ENCODE peak calls at places on chromosomes 12 and 14, in nine cellular contexts. V, Z, D, X, C, I, P, U and E are unnamed samples.

GRCh38 chr14:56554301-56554700 is 25.3 kb upstream of the TMEM260 start:
- DNase-seq in V (no peak), Z (no peak), D (no peak), X (no peak), C (no peak), I (no peak), P (no peak), U (no peak), E (no peak)

GRCh38 chr14:36057452-36058142 is 118.9 kb downstream of the PTCSC3 start:
- DNase-seq in V (no peak), Z (peak), D (no peak), X (no peak), C (peak), I (no peak), P (no peak), U (peak), E (no peak)

GRCh38 chr14:100168515-100168914 is 9.1 kb upstream of the DEGS2 start:
- DNase-seq in V (no peak), Z (no peak), D (no peak), X (no peak), C (no peak), I (no peak), P (no peak), U (no peak), E (no peak)

GRCh38 chr12:47745485-47746041 is 13.1 kb downstream of the RAPGEF3 start:
- DNase-seq in V (no peak), Z (no peak), D (no peak), X (no peak), C (no peak), I (no peak), P (no peak), U (no peak), E (no peak)

GRCh38 chr14:59728294-59728693 is 142.3 kb downstream of the RTN1 start:
- DNase-seq in V (no peak), Z (no peak), D (no peak), X (no peak), C (no peak), I (no peak), P (no peak), U (no peak), E (no peak)

GRCh38 chr14:38137005-38137404 is 70.7 kb upstream of the SSTR1 start:
- DNase-seq in V (no peak), Z (no peak), D (no peak), X (no peak), C (no peak), I (peak), P (no peak), U (no peak), E (peak)

GRCh38 chr12:94172031-94172430 is 23.7 kb downstream of the PLXNC1 start:
- DNase-seq in V (peak), Z (no peak), D (no peak), X (no peak), C (peak), I (peak), P (peak), U (peak), E (no peak)

GRCh38 chr12:59646636-59647035 is 50.8 kb downstream of the SLC16A7 start:
- DNase-seq in V (no peak), Z (no peak), D (no peak), X (no peak), C (no peak), I (peak), P (no peak), U (no peak), E (no peak)

GRCh38 chr14:74620497-74620921 is 8.5 kb upstream of the LTBP2 start:
- DNase-seq in V (no peak), Z (peak), D (peak), X (no peak), C (peak), I (peak), P (no peak), U (peak), E (no peak)

GRCh38 chr12:13125996-13126395 is 22.5 kb upstream of the GSG1 start:
- DNase-seq in V (no peak), Z (no peak), D (no peak), X (no peak), C (no peak), I (no peak), P (no peak), U (no peak), E (no peak)
- H3K27ac ChIP-seq in V (no peak), Z (no peak), D (peak), X (no peak), C (no peak), I (no peak), P (no peak), U (no peak), E (no peak)

DNA sequence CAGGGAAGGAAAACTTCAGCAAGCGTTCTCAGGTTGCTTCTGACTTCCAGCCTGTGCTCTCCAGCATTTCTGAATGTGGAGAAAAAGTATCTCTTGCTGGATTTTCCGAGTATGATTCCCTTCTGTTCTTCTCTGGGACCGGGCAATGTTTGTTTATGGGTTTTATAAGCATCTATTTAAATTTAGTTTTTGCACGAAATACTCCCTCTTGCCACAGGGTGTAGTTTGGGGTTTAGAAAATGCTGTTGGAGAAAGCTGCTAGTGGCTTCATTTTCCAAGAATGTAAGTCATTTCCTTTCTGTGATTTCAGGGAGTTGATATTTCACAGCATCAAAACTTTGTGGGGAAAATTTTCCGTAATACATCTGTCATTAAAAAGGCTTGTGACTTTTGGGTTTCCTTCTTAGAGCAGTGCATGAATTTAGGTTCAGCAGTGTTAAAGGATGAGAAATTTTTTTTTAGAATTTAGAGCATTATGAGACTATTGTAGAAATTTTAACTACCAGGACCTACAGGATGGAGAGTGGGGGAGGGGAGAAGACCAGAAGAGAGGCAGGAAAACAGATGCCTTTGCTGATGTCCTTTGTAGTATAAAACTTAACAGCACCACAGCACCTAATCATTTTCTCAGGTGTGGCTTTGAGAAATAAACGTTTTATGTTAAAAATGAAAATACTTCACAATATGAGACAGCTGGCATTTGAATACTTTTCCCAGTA is 1.5 kb downstream of the FRMD6 start:
- DNase-seq in V (peak), Z (no peak), D (peak), X (no peak), C (peak), I (peak), P (peak), U (peak), E (no peak)
- H3K4me3 ChIP-seq in V (peak), Z (peak), D (peak), X (peak), C (peak), I (peak), P (peak), U (peak), E (peak)

DNA sequence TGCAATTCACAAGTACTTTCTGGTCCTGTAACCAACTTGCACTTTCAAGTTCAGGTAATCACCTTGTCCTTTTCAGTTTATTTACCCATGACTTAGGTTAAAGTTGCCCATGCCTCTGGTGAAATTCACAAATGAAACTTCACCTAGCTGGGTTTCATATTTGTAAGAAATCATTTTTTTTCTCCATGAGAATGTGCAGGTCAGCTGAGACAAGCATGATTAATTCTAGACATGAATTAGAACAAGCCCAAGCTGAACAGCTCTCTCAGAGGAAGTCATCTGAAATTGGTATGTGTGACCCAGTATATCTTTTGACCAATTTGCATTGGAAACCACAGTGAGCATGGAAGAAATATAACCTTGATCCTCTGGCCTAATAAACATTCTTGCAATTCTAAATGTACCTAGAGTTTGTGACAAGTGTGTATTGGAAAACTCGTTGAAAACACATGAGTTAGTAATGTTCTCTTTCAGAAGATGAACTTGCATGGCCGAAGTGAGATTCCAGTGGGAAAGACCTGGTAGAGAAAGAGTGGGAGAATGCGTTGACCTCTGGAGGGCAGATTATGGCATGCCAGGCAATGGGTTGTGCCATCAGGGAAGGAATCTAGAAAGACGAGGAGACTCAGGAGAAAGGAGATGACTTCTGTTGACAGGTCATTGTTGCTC is 486.5 kb downstream of the ZFP36L1 start:
- DNase-seq in V (peak), Z (no peak), D (no peak), X (no peak), C (no peak), I (no peak), P (no peak), U (no peak), E (peak)
- H3K4me2 ChIP-seq in V (no peak), Z (no peak), D (no peak), X (no peak), C (peak), I (no peak), P (no peak), U (no peak), E (peak)

DNA sequence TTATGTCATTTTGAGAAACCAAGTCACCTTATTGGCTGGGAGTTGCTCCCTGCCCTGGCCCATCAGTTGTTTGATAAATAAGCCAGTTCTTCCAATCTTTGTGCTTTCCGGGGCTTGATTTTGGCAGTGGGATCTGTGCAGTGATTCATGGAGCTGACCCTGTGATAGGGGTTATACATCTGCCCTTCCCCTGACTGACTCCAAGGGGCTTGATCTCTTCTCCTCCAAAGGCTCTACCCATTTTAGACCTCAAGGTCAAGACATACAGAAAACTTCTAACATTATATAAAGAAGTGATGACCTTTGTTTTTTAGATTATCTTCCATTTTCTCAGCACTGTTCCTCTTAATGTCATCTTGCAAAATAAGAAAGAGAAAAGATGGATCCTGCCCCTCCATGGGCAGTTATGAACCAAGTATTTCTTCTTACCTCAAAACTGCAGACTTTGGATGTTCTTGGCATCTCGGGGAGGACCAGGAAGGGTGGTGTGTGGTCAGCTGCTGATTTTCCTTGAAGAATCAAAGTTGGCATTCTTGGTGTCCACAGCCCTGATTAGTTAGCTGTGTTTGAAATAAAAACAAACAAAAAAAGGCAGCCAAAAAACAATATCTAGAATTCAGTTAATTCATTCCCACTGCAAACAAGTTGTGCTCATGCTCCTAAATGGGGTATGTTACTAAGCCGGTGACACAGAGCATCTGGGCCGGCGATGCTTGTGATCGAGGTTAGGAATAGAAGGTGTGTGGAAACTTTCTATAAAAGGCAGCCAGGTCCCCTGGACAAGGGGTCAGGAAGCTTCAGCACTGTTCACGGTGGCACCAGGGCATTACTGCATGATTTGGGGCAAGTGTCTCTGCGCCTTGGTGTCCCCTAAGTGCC is 120.2 kb downstream of the SAMD4A start:
- DNase-seq in V (no peak), Z (no peak), D (no peak), X (no peak), C (no peak), I (no peak), P (no peak), U (no peak), E (no peak)
- H3K27ac ChIP-seq in V (no peak), Z (no peak), D (peak), X (no peak), C (peak), I (peak), P (no peak), U (no peak), E (no peak)

GRCh38 chr12:6226701-6227096 is 26.5 kb downstream of the CD9 start:
- DNase-seq in V (no peak), Z (no peak), D (no peak), X (no peak), C (no peak), I (no peak), P (no peak), U (no peak), E (no peak)
- H3K4me3 ChIP-seq in V (no peak), Z (no peak), D (no peak), X (no peak), C (no peak), I (no peak), P (no peak), U (no peak), E (no peak)

GRCh38 chr12:52951126-52951525 is 2.2 kb downstream of the KRT18 start:
- DNase-seq in V (no peak), Z (no peak), D (no peak), X (no peak), C (no peak), I (no peak), P (no peak), U (no peak), E (no peak)

GRCh38 chr12:52947738-52948423 is 1.0 kb upstream of the KRT18 start:
- DNase-seq in V (no peak), Z (no peak), D (no peak), X (no peak), C (no peak), I (no peak), P (no peak), U (peak), E (no peak)

GRCh38 chr12:52951640-52952039 is 2.7 kb downstream of the KRT18 start:
- DNase-seq in V (no peak), Z (no peak), D (no peak), X (no peak), C (no peak), I (no peak), P (no peak), U (no peak), E (no peak)

GRCh38 chr12:52950553-52950952 is 1.6 kb downstream of the KRT18 start:
- DNase-seq in V (no peak), Z (no peak), D (peak), X (no peak), C (no peak), I (no peak), P (no peak), U (no peak), E (no peak)

DNA sequence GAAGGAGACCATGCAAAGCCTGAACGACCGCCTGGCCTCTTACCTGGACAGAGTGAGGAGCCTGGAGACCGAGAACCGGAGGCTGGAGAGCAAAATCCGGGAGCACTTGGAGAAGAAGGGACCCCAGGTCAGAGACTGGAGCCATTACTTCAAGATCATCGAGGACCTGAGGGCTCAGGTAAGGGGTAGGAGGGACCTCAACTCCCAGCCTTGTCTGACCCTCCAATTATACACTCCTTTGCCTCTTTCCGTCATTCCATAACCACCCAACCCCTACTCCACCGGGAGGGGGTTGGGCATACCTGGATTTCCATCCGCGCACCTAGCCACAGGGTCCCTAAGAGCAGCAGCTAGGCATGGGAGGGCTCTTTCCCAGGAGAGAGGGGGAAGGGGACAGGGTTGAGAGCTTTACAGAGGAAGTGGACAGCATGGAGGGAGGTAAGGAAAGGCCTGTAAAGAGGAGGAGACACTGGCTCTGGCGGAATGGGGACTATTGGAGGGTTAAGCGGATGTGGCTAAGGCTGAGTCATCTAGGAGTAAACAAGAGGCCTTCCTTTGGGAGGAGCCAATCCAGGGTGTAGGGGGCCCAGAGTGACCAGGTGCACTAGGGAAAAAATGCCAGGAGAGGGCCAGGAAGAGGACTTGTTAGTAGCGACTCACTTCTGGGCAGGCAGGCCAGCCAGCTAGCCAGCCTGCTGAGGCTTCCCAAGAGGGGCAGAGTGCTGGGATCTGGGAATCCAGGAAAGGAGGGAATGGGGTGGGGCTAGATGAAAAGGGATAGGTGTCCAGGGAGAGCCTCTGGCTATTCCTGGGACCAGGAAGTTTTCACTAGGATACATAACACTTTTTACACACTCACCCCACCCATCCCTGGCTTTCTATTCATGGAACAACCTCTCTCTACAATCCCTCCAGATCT is 754 bp downstream of the KRT18 start:
- DNase-seq in V (no peak), Z (peak), D (peak), X (no peak), C (peak), I (peak), P (no peak), U (peak), E (no peak)
- H3K4me2 ChIP-seq in V (no peak), Z (peak), D (peak), X (peak), C (peak), I (peak), P (no peak), U (peak), E (no peak)

GRCh38 chr12:26124491-26125450 is at the start of gene BHLHE41:
- DNase-seq in V (peak), Z (no peak), D (no peak), X (no peak), C (peak), I (peak), P (no peak), U (peak), E (peak)

GRCh38 chr12:26128180-26128579 is 3.3 kb upstream of the BHLHE41 start:
- DNase-seq in V (no peak), Z (no peak), D (no peak), X (no peak), C (peak), I (no peak), P (no peak), U (no peak), E (no peak)

GRCh38 chr12:26125451-26126339 is 858 bp upstream of the BHLHE41 start:
- DNase-seq in V (peak), Z (peak), D (peak), X (no peak), C (peak), I (peak), P (peak), U (peak), E (peak)

GRCh38 chr12:26126340-26127284 is 1.8 kb upstream of the BHLHE41 start:
- DNase-seq in V (peak), Z (no peak), D (peak), X (no peak), C (peak), I (peak), P (peak), U (peak), E (peak)

DNA sequence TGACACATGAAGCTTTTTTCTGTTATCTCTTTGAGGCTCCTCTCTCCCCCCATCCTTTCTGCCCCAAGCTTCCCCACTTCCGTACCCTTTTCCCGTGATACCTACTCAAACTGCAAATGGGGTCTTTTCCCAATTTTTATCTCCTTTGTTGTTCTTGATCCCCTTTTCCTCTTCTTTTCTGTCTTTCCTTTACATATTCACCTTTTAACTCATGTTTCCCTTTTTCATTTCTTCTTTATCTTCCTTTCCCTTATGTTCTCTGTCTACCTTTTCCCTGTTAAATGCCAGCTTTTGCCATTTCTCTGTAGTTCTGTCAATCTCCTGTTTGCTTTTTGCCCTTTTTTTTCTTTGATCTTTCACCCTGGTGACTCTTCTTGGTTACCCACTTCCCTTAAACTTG is 2.6 kb upstream of the BHLHE41 start:
- DNase-seq in V (no peak), Z (no peak), D (no peak), X (no peak), C (peak), I (no peak), P (no peak), U (no peak), E (no peak)
- H3K27ac ChIP-seq in V (no peak), Z (no peak), D (no peak), X (no peak), C (peak), I (no peak), P (no peak), U (no peak), E (no peak)

GRCh38 chr12:14828896-14829295 is 14.4 kb downstream of the ART4 start:
- DNase-seq in V (peak), Z (no peak), D (peak), X (no peak), C (no peak), I (peak), P (no peak), U (no peak), E (peak)
- H3K4me3 ChIP-seq in V (no peak), Z (no peak), D (no peak), X (no peak), C (no peak), I (no peak), P (no peak), U (no peak), E (no peak)